ENCODE peak calls at places on chromosomes 7 and 10, in nine cellular contexts. One of them, this sample, is unnamed.

GRCh38 chr7:66047426-66047825 is 28.2 kb upstream of the ASL start:
- DNase-seq in lung microvascular endothelial cell: no peak
- DNase-seq in HFF-Myc: peak
- DNase-seq in ACHN: peak
- DNase-seq in central memory CD4-positive, alpha-beta T cell: no peak
- DNase-seq in amygdala: no peak
- DNase-seq in adipocyte: peak
- DNase-seq in NT2/D1: no peak
- DNase-seq in osteocyte: no peak
- DNase-seq in this sample: peak

GRCh38 chr7:131383417-131383816 is 55.7 kb downstream of the MKLN1 start:
- DNase-seq in lung microvascular endothelial cell: peak
- DNase-seq in HFF-Myc: no peak
- DNase-seq in ACHN: no peak
- DNase-seq in central memory CD4-positive, alpha-beta T cell: no peak
- DNase-seq in amygdala: no peak
- DNase-seq in adipocyte: no peak
- DNase-seq in NT2/D1: no peak
- DNase-seq in osteocyte: no peak
- DNase-seq in this sample: peak

GRCh38 chr7:101702362-101702850 is 73.3 kb upstream of the MYL10 start:
- DNase-seq in lung microvascular endothelial cell: no peak
- DNase-seq in HFF-Myc: no peak
- DNase-seq in ACHN: no peak
- DNase-seq in central memory CD4-positive, alpha-beta T cell: no peak
- DNase-seq in amygdala: no peak
- DNase-seq in adipocyte: no peak
- DNase-seq in NT2/D1: peak
- DNase-seq in osteocyte: no peak
- DNase-seq in this sample: no peak

GRCh38 chr7:131244259-131244852 is 83.3 kb upstream of the MKLN1 start:
- DNase-seq in lung microvascular endothelial cell: no peak
- DNase-seq in HFF-Myc: peak
- DNase-seq in ACHN: peak
- DNase-seq in central memory CD4-positive, alpha-beta T cell: no peak
- DNase-seq in amygdala: no peak
- DNase-seq in adipocyte: peak
- DNase-seq in NT2/D1: peak
- DNase-seq in osteocyte: no peak
- DNase-seq in this sample: peak

GRCh38 chr10:79286318-79286951 is 60.8 kb upstream of the PPIF start:
- DNase-seq in lung microvascular endothelial cell: peak
- DNase-seq in HFF-Myc: no peak
- DNase-seq in ACHN: no peak
- DNase-seq in central memory CD4-positive, alpha-beta T cell: peak
- DNase-seq in amygdala: no peak
- DNase-seq in adipocyte: no peak
- DNase-seq in NT2/D1: no peak
- DNase-seq in osteocyte: no peak
- DNase-seq in this sample: no peak

GRCh38 chr7:115476666-115477065 is 553.9 kb downstream of the TFEC start:
- DNase-seq in lung microvascular endothelial cell: peak
- DNase-seq in HFF-Myc: no peak
- DNase-seq in ACHN: no peak
- DNase-seq in central memory CD4-positive, alpha-beta T cell: peak
- DNase-seq in amygdala: no peak
- DNase-seq in adipocyte: peak
- DNase-seq in NT2/D1: no peak
- DNase-seq in osteocyte: no peak
- DNase-seq in this sample: no peak

GRCh38 chr7:85068796-85069195 is 118.1 kb downstream of the SEMA3D start:
- DNase-seq in lung microvascular endothelial cell: peak
- DNase-seq in HFF-Myc: no peak
- DNase-seq in ACHN: no peak
- DNase-seq in central memory CD4-positive, alpha-beta T cell: no peak
- DNase-seq in amygdala: no peak
- DNase-seq in adipocyte: peak
- DNase-seq in NT2/D1: no peak
- DNase-seq in osteocyte: no peak
- DNase-seq in this sample: peak

GRCh38 chr10:21264271-21264670 is 261.2 kb downstream of the SKIDA1 start:
- DNase-seq in lung microvascular endothelial cell: no peak
- DNase-seq in HFF-Myc: no peak
- DNase-seq in ACHN: no peak
- DNase-seq in central memory CD4-positive, alpha-beta T cell: no peak
- DNase-seq in amygdala: no peak
- DNase-seq in adipocyte: no peak
- DNase-seq in NT2/D1: no peak
- DNase-seq in osteocyte: no peak
- DNase-seq in this sample: no peak

GRCh38 chr10:100133801-100134200 is 52.0 kb downstream of the ERLIN1 start:
- DNase-seq in lung microvascular endothelial cell: no peak
- DNase-seq in HFF-Myc: no peak
- DNase-seq in ACHN: no peak
- DNase-seq in central memory CD4-positive, alpha-beta T cell: no peak
- DNase-seq in amygdala: no peak
- DNase-seq in adipocyte: no peak
- DNase-seq in NT2/D1: no peak
- DNase-seq in osteocyte: no peak
- DNase-seq in this sample: no peak

GRCh38 chr10:33935350-33935749 is 600.9 kb upstream of the NRP1 start:
- DNase-seq in lung microvascular endothelial cell: no peak
- DNase-seq in HFF-Myc: no peak
- DNase-seq in ACHN: no peak
- DNase-seq in central memory CD4-positive, alpha-beta T cell: no peak
- DNase-seq in amygdala: no peak
- DNase-seq in adipocyte: no peak
- DNase-seq in NT2/D1: no peak
- DNase-seq in osteocyte: no peak
- DNase-seq in this sample: no peak

GRCh38 chr7:4797858-4798705 is 22.7 kb downstream of the AP5Z1 start:
- DNase-seq in lung microvascular endothelial cell: peak
- DNase-seq in HFF-Myc: no peak
- DNase-seq in ACHN: peak
- DNase-seq in central memory CD4-positive, alpha-beta T cell: peak
- DNase-seq in amygdala: peak
- DNase-seq in adipocyte: peak
- DNase-seq in NT2/D1: peak
- DNase-seq in osteocyte: no peak
- DNase-seq in this sample: no peak

GRCh38 chr7:28093617-28094232 is 86.9 kb downstream of the JAZF1 start:
- DNase-seq in lung microvascular endothelial cell: peak
- DNase-seq in HFF-Myc: no peak
- DNase-seq in ACHN: peak
- DNase-seq in central memory CD4-positive, alpha-beta T cell: peak
- DNase-seq in amygdala: no peak
- DNase-seq in adipocyte: peak
- DNase-seq in NT2/D1: peak
- DNase-seq in osteocyte: peak
- DNase-seq in this sample: peak

GRCh38 chr7:151114151-151115090 is 28.1 kb downstream of the AGAP3 start:
- DNase-seq in lung microvascular endothelial cell: peak
- DNase-seq in HFF-Myc: no peak
- DNase-seq in ACHN: no peak
- DNase-seq in central memory CD4-positive, alpha-beta T cell: no peak
- DNase-seq in amygdala: no peak
- DNase-seq in adipocyte: peak
- DNase-seq in NT2/D1: no peak
- DNase-seq in osteocyte: no peak
- DNase-seq in this sample: no peak

GRCh38 chr10:113397031-113397430 is 155.8 kb upstream of the HABP2 start:
- DNase-seq in lung microvascular endothelial cell: no peak
- DNase-seq in HFF-Myc: no peak
- DNase-seq in ACHN: no peak
- DNase-seq in central memory CD4-positive, alpha-beta T cell: no peak
- DNase-seq in amygdala: no peak
- DNase-seq in adipocyte: no peak
- DNase-seq in NT2/D1: no peak
- DNase-seq in osteocyte: no peak
- DNase-seq in this sample: no peak